ENCODE peak calls at places on chromosome 1, in four cellular contexts. O is K562, D is WTC11, K is GM12878. C is an unnamed sample.

GRCh38 chr1:87329051-87329755 is 523 bp downstream of the LMO4 start:
- DNase-seq in O (peak), K (no peak), D (peak), C (peak)

GRCh38 chr1:241702436-241702835 is 50.4 kb downstream of the WDR64 start:
- DNase-seq in D (no peak), K (no peak), O (no peak), C (no peak)

GRCh38 chr1:183600136-183600535 is 9.9 kb upstream of the NCF2 start:
- DNase-seq in D (no peak), K (no peak), O (no peak), C (no peak)

GRCh38 chr1:111101854-111102642 is 37.8 kb downstream of the DRAM2 start:
- DNase-seq in O (peak), K (no peak), D (no peak), C (no peak)

GRCh38 chr1:7293702-7294630 is 477.1 kb upstream of the VAMP3 start:
- DNase-seq in O (no peak), D (no peak), K (no peak), C (no peak)

GRCh38 chr1:178161516-178161915 is 67.6 kb downstream of the RASAL2 start:
- DNase-seq in O (no peak), K (no peak), D (no peak), C (no peak)

GRCh38 chr1:230425252-230426061 is 675 bp downstream of the PGBD5 start:
- DNase-seq in O (no peak), K (no peak), D (peak), C (no peak)

GRCh38 chr1:198595765-198596164 is 43.1 kb upstream of the PTPRC start:
- DNase-seq in O (no peak), K (no peak), D (no peak), C (no peak)

GRCh38 chr1:67948155-67949075 is 102.0 kb downstream of the DIRAS3 start:
- DNase-seq in K (no peak), O (no peak), D (no peak), C (no peak)

GRCh38 chr1:67942269-67942668 is 108.2 kb downstream of the DIRAS3 start:
- DNase-seq in O (no peak), D (no peak), K (no peak), C (no peak)

GRCh38 chr1:67941746-67942145 is 108.5 kb upstream of the GNG12 start:
- DNase-seq in K (no peak), D (no peak), O (no peak), C (no peak)

GRCh38 chr1:67947114-67947513 is 103.3 kb downstream of the DIRAS3 start:
- DNase-seq in K (no peak), D (no peak), O (no peak), C (no peak)

GRCh38 chr1:67945733-67946374 is 104.6 kb downstream of the DIRAS3 start:
- DNase-seq in K (no peak), O (no peak), D (no peak), C (no peak)
- TF ChIP-seq TCF7 in K (no peak), O (no peak), D (no peak), C (no peak)

GRCh38 chr1:167219194-167219593 is 1.5 kb upstream of the POU2F1 start:
- DNase-seq in O (no peak), K (no peak), D (no peak), C (no peak)
- TF ChIP-seq TCF7 in O (no peak), K (no peak), D (no peak), C (no peak)

GRCh38 chr1:46301406-46302090 is 1.9 kb downstream of the LRRC41 start:
- DNase-seq in D (peak), O (peak), K (no peak), C (peak)

GRCh38 chr1:46300673-46301405 is 2.6 kb downstream of the LRRC41 start:
- DNase-seq in K (no peak), D (no peak), O (no peak), C (no peak)

GRCh38 chr1:46303872-46304326 is 401 bp downstream of the UQCRH start:
- DNase-seq in O (no peak), K (no peak), D (no peak), C (no peak)

GRCh38 chr1:46303038-46303871 is at the start of the genes LRRC41 and UQCRH:
- DNase-seq in O (peak), D (peak), K (peak), C (peak)

GRCh38 chr1:46302091-46303037 is 1.1 kb downstream of the LRRC41 start:
- DNase-seq in O (peak), K (no peak), D (peak), C (peak)
- TF ChIP-seq TCF7 in O (no peak), K (no peak), D (no peak), C (no peak)

GRCh38 chr1:89873250-89873649 is 52.4 kb downstream of the LRRC8D start:
- DNase-seq in D (no peak), K (no peak), O (no peak), C (no peak)
- TF ChIP-seq TCF7 in D (no peak), K (no peak), O (no peak), C (no peak)

DNA sequence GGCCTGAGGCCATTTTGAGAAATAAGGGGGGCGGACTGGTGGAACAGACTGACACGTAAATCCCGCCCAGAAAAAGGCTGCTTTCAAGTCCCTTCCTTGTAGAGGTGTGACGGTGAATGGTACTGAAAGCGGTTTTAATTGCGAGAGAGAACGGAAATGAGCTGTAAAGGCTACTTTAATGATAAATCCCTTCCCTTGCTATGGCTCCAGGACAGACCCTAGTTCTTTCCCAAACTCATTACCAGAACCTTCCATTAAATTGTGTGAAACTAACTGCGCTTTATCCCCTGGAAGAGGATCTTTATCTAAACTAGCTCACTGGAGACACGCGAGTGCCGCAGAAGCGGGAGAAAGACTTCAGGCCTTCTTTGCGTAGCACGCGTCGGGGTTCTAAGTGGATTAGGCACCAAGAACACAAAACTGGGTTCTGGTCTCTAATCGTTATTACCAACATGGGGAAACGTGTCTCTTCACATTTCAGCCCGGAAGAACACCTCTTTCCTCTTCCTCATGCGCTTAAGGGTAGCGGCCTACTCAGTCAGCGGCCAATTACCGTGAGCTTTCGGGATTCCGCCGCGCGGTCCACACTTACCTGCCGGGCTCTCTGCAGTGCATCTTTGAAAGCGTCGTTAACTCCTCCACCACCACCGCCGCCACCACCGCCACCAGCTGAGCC is 441 bp downstream of the FUBP1 start:
- DNase-seq in D (peak), O (peak), K (peak), C (peak)
- TF ChIP-seq TCF7 in D (no peak), O (no peak), K (peak), C (no peak)

GRCh38 chr1:167263784-167264464 is 43.2 kb downstream of the POU2F1 start:
- DNase-seq in D (no peak), O (no peak), K (no peak), C (no peak)
- TF ChIP-seq TCF7 in D (no peak), O (no peak), K (no peak), C (no peak)

GRCh38 chr1:16617101-16617727 is 3.9 kb upstream of the NBPF1 start:
- DNase-seq in K (no peak), O (peak), D (peak), C (no peak)
- TF ChIP-seq TCF7 in K (no peak), O (no peak), D (no peak), C (no peak)

GRCh38 chr1:244653439-244654283 is 735 bp downstream of the DESI2 start:
- DNase-seq in K (no peak), D (peak), O (no peak), C (peak)
- TF ChIP-seq TCF7 in K (no peak), D (no peak), O (no peak), C (no peak)

DNA sequence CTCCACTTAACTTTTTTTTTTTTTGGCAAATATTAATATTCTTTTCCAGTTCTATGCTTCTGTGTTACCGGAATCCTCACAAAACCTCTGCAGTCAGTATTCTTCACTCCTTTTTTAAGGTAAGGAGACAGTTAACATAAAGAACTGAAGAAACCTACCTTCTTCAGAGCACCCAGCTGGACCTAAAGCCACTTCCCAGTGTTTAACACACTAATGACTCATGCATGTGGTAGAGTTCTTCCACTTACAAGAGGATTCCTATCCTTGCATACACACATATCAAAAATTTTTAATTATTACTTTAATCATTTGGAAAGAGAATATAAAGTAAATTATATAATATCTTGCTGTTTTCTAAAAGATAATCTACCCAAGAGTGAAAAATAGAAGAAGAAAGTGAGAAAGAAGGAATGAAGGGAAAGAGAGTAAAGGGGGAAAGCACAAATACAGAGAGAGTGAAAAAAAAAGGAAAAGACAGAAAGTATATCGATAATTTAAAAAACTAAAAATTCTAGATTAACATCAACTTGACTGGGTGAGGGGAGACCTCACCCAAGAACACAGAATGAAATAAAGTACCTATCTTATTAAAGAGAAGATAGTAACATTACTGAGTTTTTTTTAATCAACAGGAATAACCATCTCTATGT is 54.9 kb downstream of the ENAH start:
- DNase-seq in K (no peak), O (no peak), D (no peak), C (no peak)
- TF ChIP-seq TCF7 in K (no peak), O (no peak), D (no peak), C (no peak)